ENCODE peak calls at places on chromosome 7, in nine cellular contexts. A is body of pancreas; D is CD8-positive, alpha-beta memory T cell; V is tibial artery; E is prostate gland; F is left ventricle myocardium inferior; C is A549; O is fibroblast of lung; S is CD4-positive, alpha-beta T cell. Q is an unnamed sample. For H3K9me3, the result is how much of the 10 kb centered on the place peaks cover.

GRCh38 chr7:25124485-25125136 is 449 bp downstream of the CYCS start:
- DNase-seq in A (peak), D (peak), V (no peak), E (no peak), F (no peak), C (no peak), O (no peak), S (no peak), Q (peak)

GRCh38 chr7:10767771-10768170 is 205.9 kb upstream of the PHF14 start:
- DNase-seq in A (no peak), D (no peak), V (no peak), E (no peak), F (no peak), C (no peak), O (peak), S (no peak), Q (no peak)

GRCh38 chr7:149004405-149005370 is 23.6 kb downstream of the PDIA4 start:
- DNase-seq in A (no peak), D (no peak), V (no peak), E (no peak), F (no peak), C (no peak), O (no peak), S (no peak), Q (no peak)

GRCh38 chr7:15866753-15867152 is 180.3 kb upstream of the MEOX2 start:
- DNase-seq in A (no peak), D (no peak), V (no peak), E (no peak), F (no peak), C (no peak), O (no peak), S (no peak), Q (no peak)

GRCh38 chr7:98187138-98187502 is 24.1 kb upstream of the BHLHA15 start:
- DNase-seq in A (no peak), D (no peak), V (no peak), E (no peak), F (no peak), C (no peak), O (no peak), S (no peak), Q (no peak)

GRCh38 chr7:141844256-141844655 is 3.0 kb upstream of the PRSS37 start:
- DNase-seq in A (peak), D (no peak), V (no peak), E (no peak), F (no peak), C (no peak), O (no peak), S (no peak), Q (no peak)

GRCh38 chr7:120857558-120858298 is at the start of gene TSPAN12:
- DNase-seq in A (peak), D (peak), V (peak), E (peak), F (peak), C (peak), O (peak), S (peak), Q (peak)

GRCh38 chr7:67813621-67814292 is 817.1 kb downstream of the TYW1 start:
- DNase-seq in A (no peak), D (no peak), V (no peak), E (peak), F (no peak), C (no peak), O (no peak), S (no peak), Q (no peak)

GRCh38 chr7:150891740-150892139 is 39.4 kb downstream of the AOC1 start:
- DNase-seq in A (no peak), D (no peak), V (no peak), E (no peak), F (no peak), C (no peak), O (no peak), S (no peak), Q (no peak)

GRCh38 chr7:23654508-23654907 is 25.5 kb upstream of the FAM221A start:
- DNase-seq in A (peak), D (no peak), V (no peak), E (peak), F (no peak), C (peak), O (no peak), S (no peak), Q (peak)

GRCh38 chr7:35508623-35509400 is 186.1 kb downstream of the HERPUD2 start:
- DNase-seq in A (no peak), D (no peak), V (no peak), E (no peak), F (no peak), C (no peak), O (no peak), S (no peak), Q (no peak)

GRCh38 chr7:44210107-44210506 is 9.3 kb downstream of the YKT6 start:
- DNase-seq in A (no peak), D (no peak), V (no peak), E (no peak), F (no peak), C (no peak), O (no peak), S (no peak), Q (no peak)

GRCh38 chr7:2315787-2316186 is 1.5 kb upstream of the SNX8 start:
- DNase-seq in A (no peak), D (no peak), V (no peak), E (no peak), F (no peak), C (no peak), O (no peak), S (no peak), Q (no peak)

GRCh38 chr7:81692146-81692905 is 77.5 kb downstream of the HGF start:
- DNase-seq in A (no peak), D (no peak), V (no peak), E (no peak), F (no peak), C (no peak), O (peak), S (no peak), Q (no peak)

GRCh38 chr7:36388423-36388822 is 1.2 kb upstream of the ANLN start:
- DNase-seq in A (no peak), D (no peak), V (no peak), E (no peak), F (no peak), C (no peak), O (no peak), S (no peak), Q (no peak)

GRCh38 chr7:75732016-75732521 is 6.7 kb downstream of the HIP1 start:
- DNase-seq in A (no peak), D (no peak), V (no peak), E (no peak), F (no peak), C (no peak), O (no peak), S (no peak), Q (no peak)

GRCh38 chr7:96284240-96284639 is 37.7 kb downstream of the SLC25A13 start:
- DNase-seq in A (no peak), D (no peak), V (no peak), E (no peak), F (no peak), C (no peak), O (no peak), S (no peak), Q (no peak)
- H3K27ac ChIP-seq in A (no peak), D (no peak), V (no peak), E (no peak), F (no peak), C (no peak), O (no peak), S (no peak), Q (no peak)

GRCh38 chr7:159218216-159219006 is 73.7 kb upstream of the VIPR2 start:
- DNase-seq in A (no peak), D (no peak), V (no peak), E (no peak), F (no peak), C (no peak), O (no peak), S (no peak), Q (no peak)

GRCh38 chr7:159212226-159212625 is 67.6 kb upstream of the VIPR2 start:
- DNase-seq in A (no peak), D (no peak), V (no peak), E (no peak), F (no peak), C (no peak), O (no peak), S (no peak), Q (no peak)

GRCh38 chr7:159213253-159213652 is 68.6 kb upstream of the VIPR2 start:
- DNase-seq in A (peak), D (no peak), V (no peak), E (no peak), F (no peak), C (no peak), O (no peak), S (no peak), Q (no peak)

GRCh38 chr7:159211540-159212182 is 67.0 kb upstream of the VIPR2 start:
- DNase-seq in A (peak), D (no peak), V (no peak), E (no peak), F (no peak), C (no peak), O (no peak), S (no peak), Q (no peak)

GRCh38 chr7:159215053-159215452 is 70.4 kb upstream of the VIPR2 start:
- DNase-seq in A (no peak), D (no peak), V (no peak), E (no peak), F (no peak), C (no peak), O (no peak), S (no peak), Q (no peak)
- H3K9me3 ChIP-seq in A (under half), D (under half), V (under half), E (under half), F (under half), C (under half), O (under half), S (under half), Q (under half)

GRCh38 chr7:7682856-7683255 is 35.6 kb downstream of the RPA3 start:
- DNase-seq in A (no peak), D (no peak), V (no peak), E (no peak), F (no peak), C (no peak), O (no peak), S (no peak), Q (no peak)
- H3K27ac ChIP-seq in A (no peak), D (no peak), V (no peak), E (peak), F (peak), C (no peak), O (no peak), S (no peak), Q (no peak)

GRCh38 chr7:4438723-4439245 is 243.3 kb upstream of the FOXK1 start:
- DNase-seq in A (no peak), D (no peak), V (no peak), E (no peak), F (no peak), C (no peak), O (no peak), S (no peak), Q (no peak)
- H3K9me3 ChIP-seq in A (under half), D (under half), V (under half), E (under half), F (under half), C (under half), O (under half), S (under half), Q (under half)

DNA sequence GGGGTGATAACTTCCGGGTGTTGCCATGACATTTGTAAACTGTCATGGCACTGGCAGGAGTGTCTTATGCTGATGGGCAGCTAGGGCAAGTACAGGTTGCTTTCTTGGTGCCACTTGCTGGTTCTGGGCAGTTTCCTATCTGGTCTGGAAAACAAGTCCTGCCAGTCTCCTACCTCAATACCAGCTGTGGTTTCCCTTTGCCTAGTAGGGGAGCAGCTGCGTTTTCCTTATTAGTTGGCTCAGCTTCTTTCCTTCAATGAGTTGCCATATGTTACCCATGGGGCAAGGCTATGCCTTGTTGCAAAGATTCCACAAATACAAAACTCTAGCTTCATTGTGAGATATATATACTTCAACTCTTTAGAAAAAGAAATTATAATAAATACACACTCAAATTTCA is 64.6 kb upstream of the CALD1 start:
- DNase-seq in A (no peak), D (no peak), V (no peak), E (no peak), F (no peak), C (no peak), O (no peak), S (no peak), Q (no peak)
- H3K27ac ChIP-seq in A (no peak), D (no peak), V (no peak), E (peak), F (no peak), C (no peak), O (no peak), S (no peak), Q (no peak)

GRCh38 chr7:157875230-157876179 is 538.7 kb downstream of the DNAJB6 start:
- DNase-seq in A (no peak), D (peak), V (no peak), E (no peak), F (no peak), C (peak), O (no peak), S (peak), Q (peak)
- H3K9me3 ChIP-seq in A (under half), D (under half), V (under half), E (under half), F (under half), C (under half), O (under half), S (under half), Q (under half)

DNA sequence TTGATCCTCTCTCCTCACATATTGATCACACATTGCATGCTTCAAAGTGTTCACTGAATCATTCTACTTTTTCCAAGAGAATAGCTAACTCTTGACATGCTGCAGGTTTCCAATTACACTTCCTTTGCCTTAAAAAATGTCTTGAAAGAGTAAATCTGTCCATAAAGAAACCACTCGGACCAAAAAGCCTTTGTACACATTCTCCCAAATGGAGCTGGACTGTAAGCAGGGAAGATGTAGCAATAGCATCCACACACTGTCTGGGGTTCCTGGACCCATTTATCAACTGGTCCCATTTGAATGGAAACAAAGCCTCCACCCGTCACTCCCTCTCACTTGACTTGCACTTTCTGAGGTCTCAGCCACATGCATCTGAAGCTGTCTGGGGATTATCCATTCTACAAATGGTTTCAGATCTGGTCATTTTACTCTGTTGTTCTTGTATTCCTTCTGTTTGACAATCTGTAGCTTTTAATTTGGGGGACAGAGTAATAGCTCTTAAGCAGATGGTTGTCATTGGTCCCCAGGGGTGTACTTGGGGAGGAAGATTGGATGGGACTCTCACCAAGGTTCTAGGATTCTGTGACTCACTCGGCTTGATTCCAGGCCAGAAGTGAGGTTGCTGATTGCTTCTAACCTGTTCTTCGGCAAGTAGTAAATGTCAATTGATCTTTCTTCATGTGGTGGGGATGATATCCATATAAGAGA is 203.5 kb downstream of the HIBADH start:
- DNase-seq in A (peak), D (no peak), V (no peak), E (no peak), F (no peak), C (no peak), O (no peak), S (no peak), Q (no peak)
- H3K27ac ChIP-seq in A (no peak), D (no peak), V (no peak), E (no peak), F (peak), C (no peak), O (no peak), S (no peak), Q (no peak)

Q was measured in WERI-Rb-1.